ENCODE peak calls at places on chromosomes 6 and 20, in eight cellular contexts. One of them, this sample, is unnamed.

GRCh38 chr6:121376411-121376810 is 42.1 kb upstream of the TBC1D32 start:
- DNase-seq in fibroblast of lung: no peak
- DNase-seq in IMR-90: no peak
- DNase-seq in HepG2: no peak
- DNase-seq in mammary epithelial cell: no peak
- DNase-seq in GM23248: no peak
- DNase-seq in H9: no peak
- DNase-seq in PC-3: no peak
- DNase-seq in this sample: no peak

GRCh38 chr6:17059022-17059421 is 42.8 kb upstream of the STMND1 start:
- DNase-seq in fibroblast of lung: no peak
- DNase-seq in IMR-90: no peak
- DNase-seq in HepG2: no peak
- DNase-seq in mammary epithelial cell: peak
- DNase-seq in GM23248: no peak
- DNase-seq in H9: no peak
- DNase-seq in PC-3: no peak
- DNase-seq in this sample: no peak

GRCh38 chr20:22675337-22675736 is 91.0 kb upstream of the FOXA2 start:
- DNase-seq in fibroblast of lung: no peak
- DNase-seq in IMR-90: no peak
- DNase-seq in HepG2: no peak
- DNase-seq in mammary epithelial cell: no peak
- DNase-seq in GM23248: no peak
- DNase-seq in H9: no peak
- DNase-seq in PC-3: no peak
- DNase-seq in this sample: no peak

GRCh38 chr20:8305449-8305978 is 173.4 kb downstream of the PLCB1 start:
- DNase-seq in fibroblast of lung: peak
- DNase-seq in IMR-90: peak
- DNase-seq in HepG2: peak
- DNase-seq in mammary epithelial cell: peak
- DNase-seq in GM23248: peak
- DNase-seq in H9: peak
- DNase-seq in PC-3: peak
- DNase-seq in this sample: peak

GRCh38 chr20:14481863-14482262 is 144.5 kb upstream of the FLRT3 start:
- DNase-seq in fibroblast of lung: peak
- DNase-seq in IMR-90: peak
- DNase-seq in HepG2: no peak
- DNase-seq in mammary epithelial cell: peak
- DNase-seq in GM23248: peak
- DNase-seq in H9: no peak
- DNase-seq in PC-3: peak
- DNase-seq in this sample: no peak

GRCh38 chr6:100138346-100139022 is 144.5 kb upstream of the MCHR2 start:
- DNase-seq in fibroblast of lung: no peak
- DNase-seq in IMR-90: no peak
- DNase-seq in HepG2: no peak
- DNase-seq in mammary epithelial cell: no peak
- DNase-seq in GM23248: no peak
- DNase-seq in H9: no peak
- DNase-seq in PC-3: no peak
- DNase-seq in this sample: no peak

GRCh38 chr20:11705512-11705911 is 212.2 kb upstream of the BTBD3 start:
- DNase-seq in fibroblast of lung: no peak
- DNase-seq in IMR-90: no peak
- DNase-seq in HepG2: no peak
- DNase-seq in mammary epithelial cell: no peak
- DNase-seq in GM23248: no peak
- DNase-seq in H9: no peak
- DNase-seq in PC-3: no peak
- DNase-seq in this sample: no peak

GRCh38 chr6:20238688-20239587 is 26.7 kb upstream of the MBOAT1 start:
- DNase-seq in fibroblast of lung: no peak
- DNase-seq in IMR-90: no peak
- DNase-seq in HepG2: no peak
- DNase-seq in mammary epithelial cell: no peak
- DNase-seq in GM23248: no peak
- DNase-seq in H9: peak
- DNase-seq in PC-3: no peak
- DNase-seq in this sample: peak

GRCh38 chr6:12150812-12151432 is 138.8 kb downstream of the HIVEP1 start:
- DNase-seq in fibroblast of lung: peak
- DNase-seq in IMR-90: no peak
- DNase-seq in HepG2: peak
- DNase-seq in mammary epithelial cell: no peak
- DNase-seq in GM23248: peak
- DNase-seq in H9: peak
- DNase-seq in PC-3: peak
- DNase-seq in this sample: peak

GRCh38 chr6:37244430-37245310 is 12.9 kb upstream of the TBC1D22B start:
- DNase-seq in fibroblast of lung: peak
- DNase-seq in IMR-90: peak
- DNase-seq in HepG2: peak
- DNase-seq in mammary epithelial cell: peak
- DNase-seq in GM23248: peak
- DNase-seq in H9: no peak
- DNase-seq in PC-3: peak
- DNase-seq in this sample: peak

GRCh38 chr20:47720636-47721427 is 64.4 kb downstream of the SULF2 start:
- DNase-seq in fibroblast of lung: peak
- DNase-seq in IMR-90: peak
- DNase-seq in HepG2: no peak
- DNase-seq in mammary epithelial cell: no peak
- DNase-seq in GM23248: no peak
- DNase-seq in H9: no peak
- DNase-seq in PC-3: no peak
- DNase-seq in this sample: no peak

GRCh38 chr20:25018841-25019240 is 26.3 kb upstream of the APMAP start:
- DNase-seq in fibroblast of lung: no peak
- DNase-seq in IMR-90: no peak
- DNase-seq in HepG2: no peak
- DNase-seq in mammary epithelial cell: no peak
- DNase-seq in GM23248: no peak
- DNase-seq in H9: no peak
- DNase-seq in PC-3: no peak
- DNase-seq in this sample: no peak

GRCh38 chr6:125829433-125829832 is 38.7 kb downstream of the NCOA7 start:
- DNase-seq in fibroblast of lung: no peak
- DNase-seq in IMR-90: no peak
- DNase-seq in HepG2: no peak
- DNase-seq in mammary epithelial cell: no peak
- DNase-seq in GM23248: no peak
- DNase-seq in H9: no peak
- DNase-seq in PC-3: no peak
- DNase-seq in this sample: no peak

GRCh38 chr6:31734703-31735500 is 1.4 kb downstream of the CLIC1 start:
- DNase-seq in fibroblast of lung: peak
- DNase-seq in IMR-90: peak
- DNase-seq in HepG2: peak
- DNase-seq in mammary epithelial cell: peak
- DNase-seq in GM23248: peak
- DNase-seq in H9: peak
- DNase-seq in PC-3: peak
- DNase-seq in this sample: peak

GRCh38 chr6:35474978-35475570 is 6.9 kb downstream of the RPL10A start:
- DNase-seq in fibroblast of lung: no peak
- DNase-seq in IMR-90: no peak
- DNase-seq in HepG2: no peak
- DNase-seq in mammary epithelial cell: no peak
- DNase-seq in GM23248: no peak
- DNase-seq in H9: no peak
- DNase-seq in PC-3: no peak
- DNase-seq in this sample: no peak

GRCh38 chr20:37544386-37544785 is 16.7 kb upstream of the BLCAP start:
- DNase-seq in fibroblast of lung: no peak
- DNase-seq in IMR-90: no peak
- DNase-seq in HepG2: no peak
- DNase-seq in mammary epithelial cell: no peak
- DNase-seq in GM23248: no peak
- DNase-seq in H9: peak
- DNase-seq in PC-3: no peak
- DNase-seq in this sample: no peak

GRCh38 chr20:9359561-9360308 is 154.7 kb upstream of the LAMP5 start:
- DNase-seq in fibroblast of lung: peak
- DNase-seq in IMR-90: peak
- DNase-seq in HepG2: peak
- DNase-seq in mammary epithelial cell: peak
- DNase-seq in GM23248: peak
- DNase-seq in H9: peak
- DNase-seq in PC-3: peak
- DNase-seq in this sample: peak

GRCh38 chr6:119231394-119231793 is 118.2 kb downstream of the MAN1A1 start:
- DNase-seq in fibroblast of lung: no peak
- DNase-seq in IMR-90: no peak
- DNase-seq in HepG2: no peak
- DNase-seq in mammary epithelial cell: no peak
- DNase-seq in GM23248: no peak
- DNase-seq in H9: no peak
- DNase-seq in PC-3: no peak
- DNase-seq in this sample: no peak

GRCh38 chr6:119230160-119230559 is 119.4 kb downstream of the MAN1A1 start:
- DNase-seq in fibroblast of lung: no peak
- DNase-seq in IMR-90: no peak
- DNase-seq in HepG2: no peak
- DNase-seq in mammary epithelial cell: no peak
- DNase-seq in GM23248: no peak
- DNase-seq in H9: no peak
- DNase-seq in PC-3: no peak
- DNase-seq in this sample: no peak

GRCh38 chr6:119224095-119224701 is 125.4 kb downstream of the MAN1A1 start:
- DNase-seq in fibroblast of lung: no peak
- DNase-seq in IMR-90: no peak
- DNase-seq in HepG2: no peak
- DNase-seq in mammary epithelial cell: no peak
- DNase-seq in GM23248: no peak
- DNase-seq in H9: no peak
- DNase-seq in PC-3: no peak
- DNase-seq in this sample: no peak

GRCh38 chr6:119226089-119226488 is 123.5 kb downstream of the MAN1A1 start:
- DNase-seq in fibroblast of lung: no peak
- DNase-seq in IMR-90: no peak
- DNase-seq in HepG2: no peak
- DNase-seq in mammary epithelial cell: no peak
- DNase-seq in GM23248: no peak
- DNase-seq in H9: no peak
- DNase-seq in PC-3: no peak
- DNase-seq in this sample: no peak

GRCh38 chr6:119227377-119227776 is 122.2 kb downstream of the MAN1A1 start:
- DNase-seq in fibroblast of lung: no peak
- DNase-seq in IMR-90: no peak
- DNase-seq in HepG2: peak
- DNase-seq in mammary epithelial cell: no peak
- DNase-seq in GM23248: no peak
- DNase-seq in H9: no peak
- DNase-seq in PC-3: no peak
- DNase-seq in this sample: no peak
- H2AFZ ChIP-seq in fibroblast of lung: no peak
- H2AFZ ChIP-seq in IMR-90: no peak
- H2AFZ ChIP-seq in HepG2: no peak
- H2AFZ ChIP-seq in mammary epithelial cell: no peak
- H2AFZ ChIP-seq in GM23248: no peak
- H2AFZ ChIP-seq in H9: no peak
- H2AFZ ChIP-seq in PC-3: no peak
- H2AFZ ChIP-seq in this sample: no peak

GRCh38 chr20:5650191-5650691 is 100.0 kb upstream of the SHLD1 start:
- DNase-seq in fibroblast of lung: no peak
- DNase-seq in IMR-90: no peak
- DNase-seq in HepG2: no peak
- DNase-seq in mammary epithelial cell: no peak
- DNase-seq in GM23248: peak
- DNase-seq in H9: no peak
- DNase-seq in PC-3: no peak
- DNase-seq in this sample: no peak
- H3K9ac ChIP-seq in fibroblast of lung: no peak
- H3K9ac ChIP-seq in IMR-90: no peak
- H3K9ac ChIP-seq in HepG2: no peak
- H3K9ac ChIP-seq in mammary epithelial cell: no peak
- H3K9ac ChIP-seq in GM23248: peak
- H3K9ac ChIP-seq in H9: no peak
- H3K9ac ChIP-seq in PC-3: peak
- H3K9ac ChIP-seq in this sample: no peak

GRCh38 chr6:159181914-159182313 is 12.7 kb downstream of the FNDC1 start:
- DNase-seq in fibroblast of lung: no peak
- DNase-seq in IMR-90: no peak
- DNase-seq in HepG2: no peak
- DNase-seq in mammary epithelial cell: no peak
- DNase-seq in GM23248: no peak
- DNase-seq in H9: no peak
- DNase-seq in PC-3: no peak
- DNase-seq in this sample: no peak

GRCh38 chr6:159190460-159190859 is 21.3 kb downstream of the FNDC1 start:
- DNase-seq in fibroblast of lung: no peak
- DNase-seq in IMR-90: no peak
- DNase-seq in HepG2: no peak
- DNase-seq in mammary epithelial cell: no peak
- DNase-seq in GM23248: no peak
- DNase-seq in H9: no peak
- DNase-seq in PC-3: no peak
- DNase-seq in this sample: no peak

GRCh38 chr6:159180001-159180400 is 10.8 kb downstream of the FNDC1 start:
- DNase-seq in fibroblast of lung: peak
- DNase-seq in IMR-90: peak
- DNase-seq in HepG2: no peak
- DNase-seq in mammary epithelial cell: no peak
- DNase-seq in GM23248: peak
- DNase-seq in H9: no peak
- DNase-seq in PC-3: no peak
- DNase-seq in this sample: no peak

GRCh38 chr6:159178847-159179246 is 9.6 kb downstream of the FNDC1 start:
- DNase-seq in fibroblast of lung: no peak
- DNase-seq in IMR-90: no peak
- DNase-seq in HepG2: no peak
- DNase-seq in mammary epithelial cell: no peak
- DNase-seq in GM23248: no peak
- DNase-seq in H9: no peak
- DNase-seq in PC-3: no peak
- DNase-seq in this sample: no peak

GRCh38 chr6:159184559-159184958 is 15.4 kb downstream of the FNDC1 start:
- DNase-seq in fibroblast of lung: peak
- DNase-seq in IMR-90: no peak
- DNase-seq in HepG2: no peak
- DNase-seq in mammary epithelial cell: peak
- DNase-seq in GM23248: peak
- DNase-seq in H9: no peak
- DNase-seq in PC-3: no peak
- DNase-seq in this sample: no peak
- H2AFZ ChIP-seq in fibroblast of lung: no peak
- H2AFZ ChIP-seq in IMR-90: no peak
- H2AFZ ChIP-seq in HepG2: no peak
- H2AFZ ChIP-seq in mammary epithelial cell: no peak
- H2AFZ ChIP-seq in GM23248: no peak
- H2AFZ ChIP-seq in H9: no peak
- H2AFZ ChIP-seq in PC-3: no peak
- H2AFZ ChIP-seq in this sample: no peak

DNA sequence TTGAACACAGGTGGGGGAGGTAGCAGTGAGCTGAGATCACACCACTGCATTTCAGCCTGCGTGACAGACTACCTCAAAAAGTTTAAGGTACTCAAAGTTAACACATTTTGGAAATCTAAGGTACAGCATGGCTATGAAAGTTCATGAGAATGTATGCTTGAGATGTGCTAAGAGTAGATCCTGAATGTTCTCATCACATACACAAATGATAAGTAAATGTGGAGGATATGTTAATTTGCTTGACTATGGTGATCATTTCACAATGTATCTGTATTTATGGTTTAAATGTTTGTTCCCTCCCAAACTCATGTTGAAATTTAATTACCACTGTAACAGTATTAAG is 20.1 kb upstream of the SERPINB1 start:
- DNase-seq in fibroblast of lung: no peak
- DNase-seq in IMR-90: no peak
- DNase-seq in HepG2: no peak
- DNase-seq in mammary epithelial cell: no peak
- DNase-seq in GM23248: no peak
- DNase-seq in H9: no peak
- DNase-seq in PC-3: no peak
- DNase-seq in this sample: no peak
- H3K9ac ChIP-seq in fibroblast of lung: no peak
- H3K9ac ChIP-seq in IMR-90: no peak
- H3K9ac ChIP-seq in HepG2: no peak
- H3K9ac ChIP-seq in mammary epithelial cell: no peak
- H3K9ac ChIP-seq in GM23248: no peak
- H3K9ac ChIP-seq in H9: no peak
- H3K9ac ChIP-seq in PC-3: no peak
- H3K9ac ChIP-seq in this sample: no peak